ENCODE peak calls at places on chromosomes 7 and 10, in six cellular contexts. One of them, this sample, is unnamed.

GRCh38 chr7:131638641-131639430 is 82.4 kb upstream of the PODXL start:
- DNase-seq in mucosa of gallbladder: no peak
- DNase-seq in AG09319: no peak
- DNase-seq in stimulated activated CD4-positive, alpha-beta T cell treated with anti-CD3 and anti-CD28 coated beads, Interleukin-1b, Interleukin-23, amount 100 ng/mL, for 24 hours: no peak
- DNase-seq in BE2C: no peak
- DNase-seq in midbrain: no peak
- DNase-seq in this sample: no peak

GRCh38 chr7:29883462-29884398 is 77.4 kb downstream of the WIPF3 start:
- DNase-seq in mucosa of gallbladder: no peak
- DNase-seq in AG09319: no peak
- DNase-seq in stimulated activated CD4-positive, alpha-beta T cell treated with anti-CD3 and anti-CD28 coated beads, Interleukin-1b, Interleukin-23, amount 100 ng/mL, for 24 hours: no peak
- DNase-seq in BE2C: no peak
- DNase-seq in midbrain: no peak
- DNase-seq in this sample: no peak

GRCh38 chr10:130804778-130805634 is 506.5 kb downstream of the TCERG1L start:
- DNase-seq in mucosa of gallbladder: no peak
- DNase-seq in AG09319: no peak
- DNase-seq in stimulated activated CD4-positive, alpha-beta T cell treated with anti-CD3 and anti-CD28 coated beads, Interleukin-1b, Interleukin-23, amount 100 ng/mL, for 24 hours: no peak
- DNase-seq in BE2C: no peak
- DNase-seq in midbrain: no peak
- DNase-seq in this sample: no peak

GRCh38 chr7:71636329-71636728 is 504.4 kb downstream of the GALNT17 start:
- DNase-seq in mucosa of gallbladder: no peak
- DNase-seq in AG09319: no peak
- DNase-seq in stimulated activated CD4-positive, alpha-beta T cell treated with anti-CD3 and anti-CD28 coated beads, Interleukin-1b, Interleukin-23, amount 100 ng/mL, for 24 hours: no peak
- DNase-seq in BE2C: no peak
- DNase-seq in midbrain: no peak
- DNase-seq in this sample: no peak

GRCh38 chr10:100341953-100342626 is 4.9 kb upstream of the SCD start:
- DNase-seq in mucosa of gallbladder: peak
- DNase-seq in AG09319: no peak
- DNase-seq in stimulated activated CD4-positive, alpha-beta T cell treated with anti-CD3 and anti-CD28 coated beads, Interleukin-1b, Interleukin-23, amount 100 ng/mL, for 24 hours: peak
- DNase-seq in BE2C: peak
- DNase-seq in midbrain: peak
- DNase-seq in this sample: peak

GRCh38 chr7:115009736-115010435 is 88.0 kb downstream of the MDFIC start:
- DNase-seq in mucosa of gallbladder: peak
- DNase-seq in AG09319: peak
- DNase-seq in stimulated activated CD4-positive, alpha-beta T cell treated with anti-CD3 and anti-CD28 coated beads, Interleukin-1b, Interleukin-23, amount 100 ng/mL, for 24 hours: no peak
- DNase-seq in BE2C: no peak
- DNase-seq in midbrain: peak
- DNase-seq in this sample: no peak

GRCh38 chr7:33845991-33846509 is 59.3 kb upstream of the BMPER start:
- DNase-seq in mucosa of gallbladder: no peak
- DNase-seq in AG09319: no peak
- DNase-seq in stimulated activated CD4-positive, alpha-beta T cell treated with anti-CD3 and anti-CD28 coated beads, Interleukin-1b, Interleukin-23, amount 100 ng/mL, for 24 hours: no peak
- DNase-seq in BE2C: no peak
- DNase-seq in midbrain: no peak
- DNase-seq in this sample: no peak

GRCh38 chr7:1899201-1899600 is 229.1 kb downstream of the ELFN1 start:
- DNase-seq in mucosa of gallbladder: no peak
- DNase-seq in AG09319: peak
- DNase-seq in stimulated activated CD4-positive, alpha-beta T cell treated with anti-CD3 and anti-CD28 coated beads, Interleukin-1b, Interleukin-23, amount 100 ng/mL, for 24 hours: no peak
- DNase-seq in BE2C: peak
- DNase-seq in midbrain: peak
- DNase-seq in this sample: no peak

GRCh38 chr10:59432207-59432900 is 70.0 kb upstream of the FAM13C start:
- DNase-seq in mucosa of gallbladder: no peak
- DNase-seq in AG09319: no peak
- DNase-seq in stimulated activated CD4-positive, alpha-beta T cell treated with anti-CD3 and anti-CD28 coated beads, Interleukin-1b, Interleukin-23, amount 100 ng/mL, for 24 hours: no peak
- DNase-seq in BE2C: no peak
- DNase-seq in midbrain: no peak
- DNase-seq in this sample: no peak

GRCh38 chr10:123009105-123009805 is 449 bp downstream of the ACADSB start:
- DNase-seq in mucosa of gallbladder: peak
- DNase-seq in AG09319: no peak
- DNase-seq in stimulated activated CD4-positive, alpha-beta T cell treated with anti-CD3 and anti-CD28 coated beads, Interleukin-1b, Interleukin-23, amount 100 ng/mL, for 24 hours: no peak
- DNase-seq in BE2C: peak
- DNase-seq in midbrain: peak
- DNase-seq in this sample: no peak

GRCh38 chr10:22977751-22978150 is 49.9 kb downstream of the ARMC3 start:
- DNase-seq in mucosa of gallbladder: no peak
- DNase-seq in AG09319: no peak
- DNase-seq in stimulated activated CD4-positive, alpha-beta T cell treated with anti-CD3 and anti-CD28 coated beads, Interleukin-1b, Interleukin-23, amount 100 ng/mL, for 24 hours: no peak
- DNase-seq in BE2C: no peak
- DNase-seq in midbrain: peak
- DNase-seq in this sample: no peak

GRCh38 chr7:65354263-65354662 is 19.4 kb upstream of the ZNF92 start:
- DNase-seq in mucosa of gallbladder: no peak
- DNase-seq in AG09319: no peak
- DNase-seq in stimulated activated CD4-positive, alpha-beta T cell treated with anti-CD3 and anti-CD28 coated beads, Interleukin-1b, Interleukin-23, amount 100 ng/mL, for 24 hours: no peak
- DNase-seq in BE2C: no peak
- DNase-seq in midbrain: no peak
- DNase-seq in this sample: no peak

GRCh38 chr10:111186385-111186784 is 109.6 kb downstream of the ADRA2A start:
- DNase-seq in mucosa of gallbladder: no peak
- DNase-seq in AG09319: no peak
- DNase-seq in stimulated activated CD4-positive, alpha-beta T cell treated with anti-CD3 and anti-CD28 coated beads, Interleukin-1b, Interleukin-23, amount 100 ng/mL, for 24 hours: no peak
- DNase-seq in BE2C: no peak
- DNase-seq in midbrain: no peak
- DNase-seq in this sample: no peak